ENCODE peak calls at places on chromosomes 12 and 14, in eight cellular contexts. J is right atrium auricular region, U is IMR-90, N is PC-3, X is colonic mucosa, G is K562, W is HCT116, K is testis. I is an unnamed sample.
A peak's percentile ranks its signal among the peaks of the same experiment; 100 is the strongest.

GRCh38 chr14:65226824-65227604 is 124.7 kb upstream of the MAX start:
- DNase-seq in N (peak; percentile 94), U (peak; percentile 62), X (peak; percentile 86), K (no peak), G (no peak), W (no peak), J (no peak), I (no peak)

GRCh38 chr14:74049886-74050495 is 30.8 kb downstream of the BBOF1 start:
- DNase-seq in G (no peak), J (no peak), U (no peak), K (no peak), W (no peak), X (no peak), N (no peak), I (no peak)

GRCh38 chr14:102588821-102589220 is 3.6 kb upstream of the RCOR1 start:
- DNase-seq in N (no peak), W (no peak), J (no peak), K (no peak), X (no peak), G (no peak), U (no peak), I (peak; percentile 1)

GRCh38 chr14:54627718-54628345 is 60.9 kb downstream of the SAMD4A start:
- DNase-seq in W (no peak), N (no peak), X (peak; percentile 35), K (peak; percentile 35), U (peak; percentile 69), J (no peak), G (no peak), I (peak; percentile 52)

GRCh38 chr12:84502907-84503787 is 409.5 kb downstream of the SLC6A15 start:
- DNase-seq in X (peak; percentile 42), N (peak; percentile 89), U (peak; percentile 72), K (peak; percentile 77), W (peak; percentile 42), G (peak; percentile 9), J (no peak), I (peak; percentile 26)

GRCh38 chr12:56995201-56995929 is 11.0 kb downstream of the ZBTB39 start:
- DNase-seq in K (no peak), G (no peak), X (peak; percentile 15), N (no peak), J (peak; percentile 30), W (no peak), U (no peak), I (no peak)

GRCh38 chr12:60501124-60501729 is 905.4 kb downstream of the SLC16A7 start:
- DNase-seq in U (no peak), X (no peak), G (no peak), K (no peak), J (no peak), N (peak; percentile 42), W (no peak), I (no peak)

GRCh38 chr12:102406033-102406584 is 74.3 kb downstream of the IGF1 start:
- DNase-seq in N (no peak), U (peak; percentile 15), K (peak; percentile 63), J (no peak), W (no peak), X (peak; percentile 28), G (peak; percentile 42), I (peak; percentile 39)

GRCh38 chr12:43289412-43289811 is 262.6 kb downstream of the ADAMTS20 start:
- DNase-seq in X (no peak), J (no peak), U (peak; percentile 34), K (no peak), W (no peak), N (no peak), G (no peak), I (no peak)

GRCh38 chr14:73238262-73238852 is 1.1 kb downstream of the PAPLN start:
- DNase-seq in X (no peak), W (peak; percentile 6), G (peak; percentile 3), J (no peak), N (peak; percentile 90), K (no peak), U (peak; percentile 73), I (no peak)

GRCh38 chr12:110577717-110578521 is 5.2 kb downstream of the PPTC7 start:
- DNase-seq in X (peak; percentile 83), J (no peak), W (peak; percentile 97), G (peak; percentile 31), N (peak; percentile 99), U (peak; percentile 88), K (no peak), I (no peak)

GRCh38 chr14:60515244-60515695 is 6.3 kb downstream of the SIX6 start:
- DNase-seq in K (peak; percentile 58), G (no peak), W (no peak), X (no peak), N (no peak), U (no peak), J (no peak), I (no peak)
- H3K4me1 ChIP-seq in K (no peaks in the 10 kb centered on the region), G (peaks cover 13% of the 10 kb centered on the region), W (no peaks in the 10 kb centered on the region), X (no peaks in the 10 kb centered on the region), N (no peaks in the 10 kb centered on the region), U (no peaks in the 10 kb centered on the region), J (peaks cover 26% of the 10 kb centered on the region), I (no peaks in the 10 kb centered on the region)

GRCh38 chr14:69043598-69044267 is 64.6 kb upstream of the ACTN1 start:
- DNase-seq in K (peak; percentile 38), J (peak; percentile 71), G (no peak), X (no peak), N (no peak), U (peak; percentile 77), W (no peak), I (peak; percentile 54)
- H3K27ac ChIP-seq in K (peak overlapping the region; percentile 68), J (peak overlapping the region; percentile 89), G (no peak overlapping the region), X (peak overlapping the region; percentile 66), N (no peak overlapping the region), U (peak overlapping the region; percentile 25), W (no peak overlapping the region), I (peak overlapping the region; percentile 76)

GRCh38 chr14:105851716-105852377 is 325.5 kb downstream of the TMEM121 start:
- DNase-seq in N (no peak), G (no peak), U (no peak), J (no peak), X (peak; percentile 9), K (peak; percentile 9), W (no peak), I (peak; percentile 50)
- H3K9me3 ChIP-seq in N (no peaks in the 10 kb centered on the region), G (no peaks in the 10 kb centered on the region), U (peaks cover 65% of the 10 kb centered on the region), J (no peaks in the 10 kb centered on the region), X (no peaks in the 10 kb centered on the region), K (no peaks in the 10 kb centered on the region), W (no peaks in the 10 kb centered on the region), I (no peaks in the 10 kb centered on the region)

GRCh38 chr12:112907415-112908157 is 824 bp downstream of the OAS1 start:
- DNase-seq in G (no peak), J (no peak), K (no peak), N (no peak), X (peak; percentile 39), W (no peak), U (no peak), I (no peak)

GRCh38 chr12:112908548-112908947 is 1.8 kb downstream of the OAS1 start:
- DNase-seq in K (no peak), N (no peak), W (no peak), U (no peak), X (no peak), J (no peak), G (no peak), I (no peak)

GRCh38 chr12:112904571-112904970 is 2.2 kb upstream of the OAS1 start:
- DNase-seq in G (no peak), K (no peak), W (no peak), N (peak; percentile 73), J (no peak), X (peak; percentile 41), U (no peak), I (no peak)

GRCh38 chr12:112906712-112907414 is at the start of gene OAS1:
- DNase-seq in N (peak; percentile 70), X (peak; percentile 84), G (no peak), W (no peak), U (peak; percentile 22), J (no peak), K (peak; percentile 61), I (no peak)

DNA sequence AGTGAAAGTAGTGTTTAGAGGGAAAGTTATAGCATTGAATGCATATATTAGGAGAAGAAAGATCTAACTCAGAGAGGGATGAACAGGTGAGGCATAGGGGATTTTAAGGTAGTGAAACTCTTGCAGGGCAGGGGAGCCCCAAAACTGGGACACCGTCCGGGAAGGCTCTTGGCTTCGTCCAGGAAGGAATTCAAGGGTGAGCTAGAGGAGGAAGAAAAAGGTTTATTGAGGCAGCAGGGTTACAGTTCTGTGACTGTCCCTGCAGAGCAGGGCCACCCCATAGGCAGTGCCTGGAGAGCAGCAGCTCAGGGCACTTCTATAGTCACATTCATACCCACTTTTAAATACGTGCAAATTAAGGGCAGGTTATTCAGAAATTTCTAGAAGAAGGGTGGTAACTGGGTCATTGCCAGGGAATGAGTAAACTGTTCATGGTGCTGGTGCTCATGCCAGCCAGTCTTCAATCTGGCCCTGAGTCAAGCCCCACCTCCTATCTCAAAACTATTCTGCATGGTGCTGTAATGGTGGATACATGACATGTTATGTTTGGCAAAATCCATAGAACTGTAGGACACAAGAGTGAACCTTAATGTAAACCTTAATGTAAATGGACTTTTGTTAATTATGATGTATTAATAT is 1.2 kb upstream of the OAS1 start:
- DNase-seq in N (peak; percentile 41), U (no peak), W (no peak), G (no peak), X (peak; percentile 62), J (no peak), K (peak; percentile 39), I (no peak)
- H3K4me1 ChIP-seq in N (peaks cover 49% of the 10 kb centered on the region), U (peaks cover 1% of the 10 kb centered on the region), W (peaks cover 12% of the 10 kb centered on the region), G (no peaks in the 10 kb centered on the region), X (peaks cover 18% of the 10 kb centered on the region), J (peaks cover 39% of the 10 kb centered on the region), K (peaks cover 17% of the 10 kb centered on the region), I (peaks cover 9% of the 10 kb centered on the region)

GRCh38 chr12:96711364-96711763 is 195.7 kb upstream of the NEDD1 start:
- DNase-seq in K (no peak), U (no peak), W (no peak), J (no peak), N (no peak), G (no peak), X (no peak), I (no peak)
- H3K27ac ChIP-seq in K (no peak overlapping the region), U (no peak overlapping the region), W (no peak overlapping the region), J (no peak overlapping the region), N (no peak overlapping the region), G (no peak overlapping the region), X (no peak overlapping the region), I (no peak overlapping the region)